ENCODE peak calls at places on chromosomes 11 and 22, in six cellular contexts. Z is MCF 10A; G is WERI-Rb-1; L is T-helper 2 cell; H is naive thymus-derived CD8-positive, alpha-beta T cell; N is activated CD8-positive, alpha-beta memory T cell treated with anti-CD3 and anti-CD28 coated beads for 24 hours. V is an unnamed sample.

GRCh38 chr11:2215230-2215560 is 43.6 kb upstream of the TH start:
- DNase-seq in Z (no peak), G (no peak), L (no peak), H (no peak), N (no peak), V (no peak)

GRCh38 chr11:62124186-62125113 is 639 bp downstream of the INCENP start:
- DNase-seq in Z (peak), G (peak), L (no peak), H (no peak), N (peak), V (peak)

GRCh38 chr11:69888671-69889076 is 69.5 kb upstream of the FGF3 start:
- DNase-seq in Z (peak), G (peak), L (peak), H (peak), N (peak), V (peak)

GRCh38 chr22:46769191-46769675 is 6.8 kb downstream of the TBC1D22A start:
- DNase-seq in Z (no peak), G (no peak), L (no peak), H (no peak), N (no peak), V (no peak)

GRCh38 chr22:22584722-22585121 is 25.7 kb upstream of the PRAME start:
- DNase-seq in Z (no peak), G (no peak), L (no peak), H (no peak), N (no peak), V (no peak)

GRCh38 chr22:37206841-37207821 is 5.1 kb downstream of the SSTR3 start:
- DNase-seq in Z (no peak), G (no peak), L (peak), H (no peak), N (no peak), V (no peak)

GRCh38 chr22:25777870-25778269 is 35.9 kb downstream of the MYO18B start:
- DNase-seq in Z (peak), G (peak), L (no peak), H (no peak), N (no peak), V (peak)

GRCh38 chr22:19522190-19522880 is 1.9 kb downstream of the CLDN5 start:
- DNase-seq in Z (no peak), G (peak), L (no peak), H (no peak), N (no peak), V (no peak)

GRCh38 chr11:65560555-65561418 is 2.6 kb upstream of the LTBP3 start:
- DNase-seq in Z (peak), G (peak), L (no peak), H (no peak), N (no peak), V (peak)

GRCh38 chr11:1060885-1061616 is 13.6 kb upstream of the MUC2 start:
- DNase-seq in Z (peak), G (peak), L (no peak), H (no peak), N (no peak), V (peak)

GRCh38 chr22:41517172-41518047 is 26.9 kb downstream of the POLR3H start:
- DNase-seq in Z (peak), G (peak), L (no peak), H (peak), N (peak), V (peak)

GRCh38 chr11:22792497-22792896 is 37.1 kb downstream of the SVIP start:
- DNase-seq in Z (peak), G (no peak), L (no peak), H (no peak), N (no peak), V (peak)

GRCh38 chr11:65559535-65559934 is 1.4 kb upstream of the LTBP3 start:
- DNase-seq in Z (no peak), G (no peak), L (no peak), H (no peak), N (peak), V (no peak)

GRCh38 chr11:30917859-30918478 is 331.8 kb upstream of the MPPED2 start:
- DNase-seq in Z (peak), G (peak), L (no peak), H (peak), N (no peak), V (peak)

GRCh38 chr11:133618500-133618899 is 86.2 kb upstream of the OPCML start:
- DNase-seq in Z (no peak), G (no peak), L (no peak), H (no peak), N (no peak), V (no peak)

GRCh38 chr11:65565624-65566453 is 4.4 kb upstream of the ZNRD2 start:
- DNase-seq in Z (no peak), G (no peak), L (no peak), H (no peak), N (no peak), V (peak)

GRCh38 chr11:19846654-19847330 is 134.2 kb downstream of the NAV2 start:
- DNase-seq in Z (no peak), G (no peak), L (no peak), H (no peak), N (no peak), V (no peak)

V was measured in mammary epithelial cell.